ENCODE peak calls at places on chromosomes 11 and 22, in eight cellular contexts. One of them, this sample, is unnamed.
A peak's percentile ranks its signal among the peaks of the same experiment; 100 is the strongest.

GRCh38 chr11:131441398-131441797 is 71.0 kb downstream of the NTM start:
- DNase-seq in heart left ventricle: no peak
- DNase-seq in tibial nerve: no peak
- DNase-seq in transverse colon: no peak
- DNase-seq in lower leg skin: no peak
- DNase-seq in ovary: no peak
- DNase-seq in esophagus squamous epithelium: no peak
- DNase-seq in A549: no peak
- DNase-seq in this sample: no peak

GRCh38 chr11:105673089-105673488 is 63.2 kb downstream of the GRIA4 start:
- DNase-seq in heart left ventricle: peak; percentile 16
- DNase-seq in transverse colon: no peak
- DNase-seq in lower leg skin: no peak
- DNase-seq in ovary: no peak
- DNase-seq in tibial nerve: no peak
- DNase-seq in esophagus squamous epithelium: no peak
- DNase-seq in A549: peak; percentile 8
- DNase-seq in this sample: no peak

GRCh38 chr11:64334764-64335741 is 5.0 kb upstream of the CCDC88B start:
- DNase-seq in tibial nerve: no peak
- DNase-seq in A549: peak; percentile 96
- DNase-seq in heart left ventricle: no peak
- DNase-seq in esophagus squamous epithelium: no peak
- DNase-seq in lower leg skin: peak; percentile 72
- DNase-seq in ovary: no peak
- DNase-seq in transverse colon: peak; percentile 78
- DNase-seq in this sample: peak; percentile 95

GRCh38 chr11:7332962-7333361 is 81.3 kb downstream of the SYT9 start:
- DNase-seq in lower leg skin: no peak
- DNase-seq in ovary: no peak
- DNase-seq in esophagus squamous epithelium: no peak
- DNase-seq in heart left ventricle: no peak
- DNase-seq in tibial nerve: no peak
- DNase-seq in A549: no peak
- DNase-seq in transverse colon: no peak
- DNase-seq in this sample: no peak

GRCh38 chr11:76863196-76863777 is 2.6 kb downstream of the ACER3 start:
- DNase-seq in A549: no peak
- DNase-seq in tibial nerve: no peak
- DNase-seq in heart left ventricle: no peak
- DNase-seq in esophagus squamous epithelium: no peak
- DNase-seq in transverse colon: peak; percentile 21
- DNase-seq in ovary: no peak
- DNase-seq in lower leg skin: peak; percentile 27
- DNase-seq in this sample: no peak

GRCh38 chr11:2886191-2886894 is 768 bp upstream of the CDKN1C start:
- DNase-seq in tibial nerve: no peak
- DNase-seq in lower leg skin: no peak
- DNase-seq in esophagus squamous epithelium: no peak
- DNase-seq in transverse colon: no peak
- DNase-seq in heart left ventricle: peak; percentile 52
- DNase-seq in ovary: peak; percentile 75
- DNase-seq in A549: no peak
- DNase-seq in this sample: no peak

GRCh38 chr22:47586038-47586437 is 823.6 kb downstream of the TBC1D22A start:
- DNase-seq in tibial nerve: no peak
- DNase-seq in transverse colon: no peak
- DNase-seq in heart left ventricle: no peak
- DNase-seq in A549: peak; percentile 13
- DNase-seq in esophagus squamous epithelium: no peak
- DNase-seq in ovary: no peak
- DNase-seq in lower leg skin: no peak
- DNase-seq in this sample: no peak

GRCh38 chr11:134341805-134342571 is 10.2 kb downstream of the GLB1L2 start:
- DNase-seq in tibial nerve: no peak
- DNase-seq in transverse colon: no peak
- DNase-seq in heart left ventricle: no peak
- DNase-seq in esophagus squamous epithelium: no peak
- DNase-seq in ovary: no peak
- DNase-seq in A549: no peak
- DNase-seq in lower leg skin: no peak
- DNase-seq in this sample: no peak

GRCh38 chr11:2210366-2211112 is 38.9 kb upstream of the TH start:
- DNase-seq in A549: no peak
- DNase-seq in ovary: peak; percentile 7
- DNase-seq in lower leg skin: peak; percentile 9
- DNase-seq in tibial nerve: no peak
- DNase-seq in esophagus squamous epithelium: no peak
- DNase-seq in heart left ventricle: peak; percentile 11
- DNase-seq in transverse colon: peak; percentile 10
- DNase-seq in this sample: no peak

GRCh38 chr11:104956528-104956927 is 11.8 kb downstream of the CASP4 start:
- DNase-seq in heart left ventricle: no peak
- DNase-seq in esophagus squamous epithelium: no peak
- DNase-seq in tibial nerve: no peak
- DNase-seq in lower leg skin: no peak
- DNase-seq in ovary: no peak
- DNase-seq in A549: peak; percentile 0
- DNase-seq in transverse colon: no peak
- DNase-seq in this sample: no peak

GRCh38 chr11:75454987-75455386 is 22.0 kb upstream of the KLHL35 start:
- DNase-seq in ovary: no peak
- DNase-seq in heart left ventricle: no peak
- DNase-seq in tibial nerve: no peak
- DNase-seq in A549: no peak
- DNase-seq in esophagus squamous epithelium: no peak
- DNase-seq in lower leg skin: no peak
- DNase-seq in transverse colon: no peak
- DNase-seq in this sample: no peak

GRCh38 chr11:35682230-35683195 is 19.9 kb downstream of the TRIM44 start:
- DNase-seq in tibial nerve: no peak
- DNase-seq in esophagus squamous epithelium: no peak
- DNase-seq in heart left ventricle: no peak
- DNase-seq in transverse colon: peak; percentile 41
- DNase-seq in lower leg skin: no peak
- DNase-seq in ovary: no peak
- DNase-seq in A549: no peak
- DNase-seq in this sample: no peak

GRCh38 chr11:15158351-15159015 is 43.8 kb downstream of the INSC start:
- DNase-seq in A549: no peak
- DNase-seq in ovary: no peak
- DNase-seq in transverse colon: no peak
- DNase-seq in esophagus squamous epithelium: no peak
- DNase-seq in lower leg skin: no peak
- DNase-seq in tibial nerve: no peak
- DNase-seq in heart left ventricle: no peak
- DNase-seq in this sample: peak; percentile 7

GRCh38 chr11:126804363-126804762 is 196.2 kb downstream of the KIRREL3 start:
- DNase-seq in ovary: no peak
- DNase-seq in tibial nerve: no peak
- DNase-seq in A549: no peak
- DNase-seq in lower leg skin: no peak
- DNase-seq in esophagus squamous epithelium: no peak
- DNase-seq in heart left ventricle: no peak
- DNase-seq in transverse colon: no peak
- DNase-seq in this sample: no peak

GRCh38 chr11:125344846-125345705 is 151.0 kb downstream of the FEZ1 start:
- DNase-seq in transverse colon: no peak
- DNase-seq in tibial nerve: no peak
- DNase-seq in heart left ventricle: no peak
- DNase-seq in lower leg skin: no peak
- DNase-seq in A549: no peak
- DNase-seq in ovary: no peak
- DNase-seq in esophagus squamous epithelium: no peak
- DNase-seq in this sample: no peak

GRCh38 chr11:81497202-81497804 is 1236.4 kb downstream of the FAM181B start:
- DNase-seq in esophagus squamous epithelium: no peak
- DNase-seq in lower leg skin: no peak
- DNase-seq in A549: peak; percentile 24
- DNase-seq in ovary: no peak
- DNase-seq in transverse colon: no peak
- DNase-seq in heart left ventricle: no peak
- DNase-seq in tibial nerve: peak; percentile 27
- DNase-seq in this sample: peak; percentile 12

DNA sequence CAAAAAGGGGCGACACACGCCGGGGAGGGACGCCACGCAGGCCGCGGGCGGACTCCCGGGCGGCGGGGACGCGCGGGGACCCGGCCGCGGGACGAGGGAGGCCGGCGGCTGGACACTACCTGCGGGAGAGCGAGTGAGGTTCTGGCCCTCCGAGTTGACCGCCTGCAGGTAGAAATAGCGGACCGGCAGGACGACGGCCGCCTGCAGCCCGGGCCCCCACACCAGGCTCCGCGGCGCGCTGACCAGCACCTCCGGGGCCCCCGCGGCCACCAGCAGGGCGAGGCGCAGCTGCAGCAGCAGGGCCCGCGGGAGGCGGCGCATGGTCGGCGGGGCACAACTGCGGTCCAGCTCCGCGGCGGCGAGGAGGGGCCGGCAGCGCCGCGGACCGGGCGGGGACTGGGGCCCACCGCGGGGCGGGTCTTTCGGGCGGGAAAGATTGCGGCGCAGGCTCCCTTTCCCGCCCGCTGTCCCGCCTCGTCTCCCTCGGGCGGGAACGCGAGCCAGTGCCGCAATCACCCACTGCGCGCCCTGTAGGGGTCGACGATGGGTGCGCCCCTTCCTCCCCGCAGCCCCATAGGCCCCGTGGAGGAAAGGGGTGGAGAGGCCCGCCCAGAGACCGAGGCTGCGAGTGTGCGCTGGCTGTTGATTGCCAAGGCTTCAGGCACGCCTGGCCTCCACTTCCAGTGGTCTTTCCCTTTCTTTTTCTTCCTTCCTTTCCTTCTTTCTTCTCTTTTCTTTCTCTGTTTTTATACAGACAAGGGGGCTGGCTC is at the start of gene POGLUT3:
- DNase-seq in ovary: peak; percentile 62
- DNase-seq in heart left ventricle: peak; percentile 62
- DNase-seq in esophagus squamous epithelium: no peak
- DNase-seq in A549: peak; percentile 29
- DNase-seq in transverse colon: peak; percentile 64
- DNase-seq in tibial nerve: peak; percentile 29
- DNase-seq in lower leg skin: peak; percentile 32
- DNase-seq in this sample: peak; percentile 45
- TF ChIP-seq POLR2A in ovary: peak; percentile 17
- TF ChIP-seq POLR2A in heart left ventricle: no peak
- TF ChIP-seq POLR2A in esophagus squamous epithelium: no peak
- TF ChIP-seq POLR2A in A549: peak; percentile 29
- TF ChIP-seq POLR2A in transverse colon: no peak
- TF ChIP-seq POLR2A in tibial nerve: no peak
- TF ChIP-seq POLR2A in lower leg skin: no peak
- TF ChIP-seq POLR2A in this sample: peak; percentile 22

GRCh38 chr22:42500164-42500835 is 19.3 kb downstream of the RRP7A start:
- DNase-seq in transverse colon: peak; percentile 92
- DNase-seq in heart left ventricle: peak; percentile 83
- DNase-seq in esophagus squamous epithelium: peak; percentile 41
- DNase-seq in lower leg skin: peak; percentile 65
- DNase-seq in ovary: peak; percentile 91
- DNase-seq in tibial nerve: peak; percentile 63
- DNase-seq in A549: peak; percentile 85
- DNase-seq in this sample: peak; percentile 45
- TF ChIP-seq POLR2A in transverse colon: peak; percentile 70
- TF ChIP-seq POLR2A in heart left ventricle: no peak
- TF ChIP-seq POLR2A in esophagus squamous epithelium: no peak
- TF ChIP-seq POLR2A in lower leg skin: no peak
- TF ChIP-seq POLR2A in ovary: no peak
- TF ChIP-seq POLR2A in tibial nerve: no peak
- TF ChIP-seq POLR2A in A549: peak; percentile 48
- TF ChIP-seq POLR2A in this sample: no peak

GRCh38 chr22:21735198-21736083 is at the start of gene YPEL1:
- DNase-seq in transverse colon: peak; percentile 97
- DNase-seq in esophagus squamous epithelium: peak; percentile 71
- DNase-seq in heart left ventricle: peak; percentile 98
- DNase-seq in tibial nerve: peak; percentile 91
- DNase-seq in A549: peak; percentile 94
- DNase-seq in lower leg skin: peak; percentile 93
- DNase-seq in ovary: peak; percentile 96
- DNase-seq in this sample: peak; percentile 89
- TF ChIP-seq POLR2A in transverse colon: peak; percentile 61
- TF ChIP-seq POLR2A in esophagus squamous epithelium: peak; percentile 98
- TF ChIP-seq POLR2A in heart left ventricle: peak; percentile 92
- TF ChIP-seq POLR2A in tibial nerve: peak; percentile 96
- TF ChIP-seq POLR2A in A549: peak; percentile 49
- TF ChIP-seq POLR2A in lower leg skin: peak; percentile 31
- TF ChIP-seq POLR2A in ovary: peak; percentile 92
- TF ChIP-seq POLR2A in this sample: peak; percentile 33

DNA sequence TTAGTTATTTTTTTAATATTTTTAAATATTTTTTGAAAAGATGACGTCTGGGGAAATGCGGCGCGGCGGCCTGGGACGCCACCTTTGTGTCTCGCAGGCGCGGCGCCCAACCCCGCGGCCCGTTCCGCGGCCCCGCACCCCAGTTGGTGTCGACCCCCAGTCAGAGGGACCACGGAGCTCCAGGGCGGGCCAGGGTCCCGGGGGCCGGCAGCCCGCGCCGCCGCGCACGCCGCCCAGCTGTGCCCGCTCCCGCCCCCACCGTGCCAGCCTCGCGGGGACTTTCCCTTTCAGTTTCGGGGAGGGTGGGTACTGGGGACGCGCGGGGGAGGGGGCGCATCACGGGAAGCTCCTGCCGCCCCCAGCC is 1.6 kb downstream of the CCND1 start:
- DNase-seq in lower leg skin: no peak
- DNase-seq in esophagus squamous epithelium: no peak
- DNase-seq in A549: no peak
- DNase-seq in heart left ventricle: peak; percentile 57
- DNase-seq in tibial nerve: no peak
- DNase-seq in ovary: no peak
- DNase-seq in transverse colon: peak; percentile 59
- DNase-seq in this sample: no peak
- TF ChIP-seq POLR2A in lower leg skin: no peak
- TF ChIP-seq POLR2A in esophagus squamous epithelium: no peak
- TF ChIP-seq POLR2A in A549: no peak
- TF ChIP-seq POLR2A in heart left ventricle: no peak
- TF ChIP-seq POLR2A in tibial nerve: no peak
- TF ChIP-seq POLR2A in ovary: no peak
- TF ChIP-seq POLR2A in transverse colon: no peak
- TF ChIP-seq POLR2A in this sample: no peak

DNA sequence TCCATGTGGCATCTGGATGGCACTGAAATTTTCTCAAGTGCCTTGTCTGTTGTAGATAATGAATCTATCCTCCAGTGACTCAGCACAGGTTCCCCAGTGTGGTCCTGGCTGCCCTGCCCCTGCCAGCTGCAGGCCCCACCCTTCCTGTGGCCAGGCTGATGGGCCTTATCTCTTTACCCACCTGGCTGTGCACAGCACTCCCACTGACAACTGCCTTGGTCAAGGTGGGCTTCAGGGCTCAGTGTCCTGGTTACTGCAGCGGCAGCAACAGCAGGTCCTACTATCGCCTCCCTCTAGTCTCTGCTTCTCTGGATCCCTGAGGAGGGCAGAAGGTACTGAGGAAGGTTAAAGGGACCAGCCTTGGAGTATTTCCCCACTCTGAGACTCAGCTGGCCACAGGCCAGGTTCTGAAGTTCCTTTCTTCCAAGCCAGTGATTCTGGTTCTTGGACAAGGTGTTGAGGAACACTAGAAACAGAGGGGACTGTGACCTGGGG is 3.1 kb downstream of the HMBS start:
- DNase-seq in lower leg skin: no peak
- DNase-seq in heart left ventricle: no peak
- DNase-seq in esophagus squamous epithelium: no peak
- DNase-seq in ovary: no peak
- DNase-seq in transverse colon: no peak
- DNase-seq in A549: no peak
- DNase-seq in tibial nerve: no peak
- DNase-seq in this sample: no peak
- TF ChIP-seq POLR2A in lower leg skin: no peak
- TF ChIP-seq POLR2A in heart left ventricle: no peak
- TF ChIP-seq POLR2A in esophagus squamous epithelium: no peak
- TF ChIP-seq POLR2A in ovary: no peak
- TF ChIP-seq POLR2A in transverse colon: no peak
- TF ChIP-seq POLR2A in A549: no peak
- TF ChIP-seq POLR2A in tibial nerve: no peak
- TF ChIP-seq POLR2A in this sample: no peak